ENCODE peak calls at places on chromosomes 3 and 15, in four cellular contexts. O is tibial artery, V is T-helper 2 cell, D is fibroblast of the aortic adventitia. A is an unnamed sample.

GRCh38 chr15:81948751-81949150 is 97.1 kb downstream of the MEX3B start:
- DNase-seq in O (no peak), V (no peak), D (no peak), A (no peak)

GRCh38 chr15:89672221-89673161 is 6.7 kb downstream of the PLIN1 start:
- DNase-seq in O (no peak), V (no peak), D (peak), A (peak)

GRCh38 chr3:32132121-32132520 is 25.7 kb downstream of the GPD1L start:
- DNase-seq in O (no peak), V (no peak), D (no peak), A (no peak)

GRCh38 chr3:48232734-48233133 is 8.2 kb upstream of the ZNF589 start:
- DNase-seq in O (peak), V (peak), D (peak), A (peak)

GRCh38 chr3:111215481-111215880 is 143.9 kb downstream of the NECTIN3 start:
- DNase-seq in O (no peak), V (no peak), D (no peak), A (no peak)

GRCh38 chr15:40307421-40308165 is at the start of gene PLCB2:
- DNase-seq in O (no peak), V (peak), D (no peak), A (no peak)

GRCh38 chr15:36790891-36791290 is 211.5 kb downstream of the CDIN1 start:
- DNase-seq in O (no peak), V (no peak), D (no peak), A (no peak)

GRCh38 chr3:140196970-140197369 is 262.0 kb downstream of the CLSTN2 start:
- DNase-seq in O (no peak), V (no peak), D (no peak), A (no peak)

GRCh38 chr15:31840849-31841476 is 189.4 kb upstream of the CHRNA7 start:
- DNase-seq in O (no peak), V (no peak), D (no peak), A (peak)

GRCh38 chr3:194177156-194177555 is 41.2 kb downstream of the HES1 start:
- DNase-seq in O (no peak), V (no peak), D (no peak), A (no peak)

A was measured in right atrium auricular region.